ENCODE peak calls at places on chromosomes 13 and 19, in ten cellular contexts. One of them, this sample, is unnamed.

GRCh38 chr19:44840811-44841210 is 5.3 kb upstream of the NECTIN2 start:
- DNase-seq in transverse colon: no peak
- DNase-seq in SK-N-SH: no peak
- DNase-seq in breast epithelium: no peak
- DNase-seq in K562: no peak
- DNase-seq in spleen: no peak
- DNase-seq in GM23338: no peak
- DNase-seq in GM12892: no peak
- DNase-seq in H1: no peak
- DNase-seq in Panc1: no peak
- DNase-seq in this sample: no peak

GRCh38 chr19:12838893-12839656 is 760 bp downstream of the MAST1 start:
- DNase-seq in transverse colon: no peak
- DNase-seq in SK-N-SH: peak
- DNase-seq in breast epithelium: no peak
- DNase-seq in K562: no peak
- DNase-seq in spleen: no peak
- DNase-seq in GM23338: no peak
- DNase-seq in GM12892: no peak
- DNase-seq in H1: no peak
- DNase-seq in Panc1: no peak
- DNase-seq in this sample: no peak

GRCh38 chr13:26867451-26868067 is 107.0 kb upstream of the GPR12 start:
- DNase-seq in transverse colon: no peak
- DNase-seq in SK-N-SH: no peak
- DNase-seq in breast epithelium: no peak
- DNase-seq in K562: peak
- DNase-seq in spleen: no peak
- DNase-seq in GM23338: peak
- DNase-seq in GM12892: no peak
- DNase-seq in H1: peak
- DNase-seq in Panc1: no peak
- DNase-seq in this sample: no peak

GRCh38 chr19:54415208-54415900 is at the start of gene TTYH1:
- DNase-seq in transverse colon: no peak
- DNase-seq in SK-N-SH: peak
- DNase-seq in breast epithelium: no peak
- DNase-seq in K562: peak
- DNase-seq in spleen: no peak
- DNase-seq in GM23338: peak
- DNase-seq in GM12892: no peak
- DNase-seq in H1: peak
- DNase-seq in Panc1: no peak
- DNase-seq in this sample: peak

GRCh38 chr19:29645911-29646310 is 19.4 kb upstream of the PLEKHF1 start:
- DNase-seq in transverse colon: no peak
- DNase-seq in SK-N-SH: no peak
- DNase-seq in breast epithelium: peak
- DNase-seq in K562: no peak
- DNase-seq in spleen: peak
- DNase-seq in GM23338: no peak
- DNase-seq in GM12892: no peak
- DNase-seq in H1: no peak
- DNase-seq in Panc1: no peak
- DNase-seq in this sample: no peak

GRCh38 chr13:26909515-26909914 is 148.9 kb upstream of the GPR12 start:
- DNase-seq in transverse colon: no peak
- DNase-seq in SK-N-SH: no peak
- DNase-seq in breast epithelium: no peak
- DNase-seq in K562: no peak
- DNase-seq in spleen: no peak
- DNase-seq in GM23338: no peak
- DNase-seq in GM12892: no peak
- DNase-seq in H1: no peak
- DNase-seq in Panc1: no peak
- DNase-seq in this sample: no peak

GRCh38 chr13:99425485-99426341 is 75.6 kb upstream of the TM9SF2 start:
- DNase-seq in transverse colon: peak
- DNase-seq in SK-N-SH: no peak
- DNase-seq in breast epithelium: no peak
- DNase-seq in K562: no peak
- DNase-seq in spleen: peak
- DNase-seq in GM23338: no peak
- DNase-seq in GM12892: peak
- DNase-seq in H1: no peak
- DNase-seq in Panc1: no peak
- DNase-seq in this sample: peak

GRCh38 chr19:54352546-54352945 is 12.2 kb downstream of the LAIR1 start:
- DNase-seq in transverse colon: no peak
- DNase-seq in SK-N-SH: no peak
- DNase-seq in breast epithelium: no peak
- DNase-seq in K562: no peak
- DNase-seq in spleen: no peak
- DNase-seq in GM23338: no peak
- DNase-seq in GM12892: no peak
- DNase-seq in H1: no peak
- DNase-seq in Panc1: no peak
- DNase-seq in this sample: no peak

GRCh38 chr19:45140144-45140503 is 20.7 kb downstream of the NKPD1 start:
- DNase-seq in transverse colon: no peak
- DNase-seq in SK-N-SH: no peak
- DNase-seq in breast epithelium: no peak
- DNase-seq in K562: no peak
- DNase-seq in spleen: no peak
- DNase-seq in GM23338: no peak
- DNase-seq in GM12892: peak
- DNase-seq in H1: no peak
- DNase-seq in Panc1: no peak
- DNase-seq in this sample: peak

GRCh38 chr13:40181203-40181845 is 485.1 kb downstream of the FOXO1 start:
- DNase-seq in transverse colon: no peak
- DNase-seq in SK-N-SH: no peak
- DNase-seq in breast epithelium: no peak
- DNase-seq in K562: peak
- DNase-seq in spleen: no peak
- DNase-seq in GM23338: no peak
- DNase-seq in GM12892: no peak
- DNase-seq in H1: no peak
- DNase-seq in Panc1: no peak
- DNase-seq in this sample: no peak

GRCh38 chr19:11164879-11165406 is 9.4 kb upstream of the SPC24 start:
- DNase-seq in transverse colon: peak
- DNase-seq in SK-N-SH: no peak
- DNase-seq in breast epithelium: no peak
- DNase-seq in K562: no peak
- DNase-seq in spleen: no peak
- DNase-seq in GM23338: no peak
- DNase-seq in GM12892: no peak
- DNase-seq in H1: no peak
- DNase-seq in Panc1: no peak
- DNase-seq in this sample: no peak

GRCh38 chr13:100707818-100708740 is 33.5 kb upstream of the TMTC4 start:
- DNase-seq in transverse colon: no peak
- DNase-seq in SK-N-SH: no peak
- DNase-seq in breast epithelium: no peak
- DNase-seq in K562: no peak
- DNase-seq in spleen: no peak
- DNase-seq in GM23338: no peak
- DNase-seq in GM12892: no peak
- DNase-seq in H1: no peak
- DNase-seq in Panc1: no peak
- DNase-seq in this sample: no peak

GRCh38 chr13:95745289-95745688 is 68.3 kb downstream of the DNAJC3 start:
- DNase-seq in transverse colon: no peak
- DNase-seq in SK-N-SH: no peak
- DNase-seq in breast epithelium: no peak
- DNase-seq in K562: no peak
- DNase-seq in spleen: no peak
- DNase-seq in GM23338: peak
- DNase-seq in GM12892: no peak
- DNase-seq in H1: no peak
- DNase-seq in Panc1: no peak
- DNase-seq in this sample: no peak

GRCh38 chr13:76667551-76667950 is 218.7 kb downstream of the KCTD12 start:
- DNase-seq in transverse colon: no peak
- DNase-seq in SK-N-SH: peak
- DNase-seq in breast epithelium: no peak
- DNase-seq in K562: no peak
- DNase-seq in spleen: no peak
- DNase-seq in GM23338: no peak
- DNase-seq in GM12892: no peak
- DNase-seq in H1: no peak
- DNase-seq in Panc1: no peak
- DNase-seq in this sample: no peak

GRCh38 chr13:48233886-48234488 is 981 bp downstream of the ITM2B start:
- DNase-seq in transverse colon: no peak
- DNase-seq in SK-N-SH: no peak
- DNase-seq in breast epithelium: no peak
- DNase-seq in K562: no peak
- DNase-seq in spleen: no peak
- DNase-seq in GM23338: peak
- DNase-seq in GM12892: no peak
- DNase-seq in H1: no peak
- DNase-seq in Panc1: no peak
- DNase-seq in this sample: no peak

GRCh38 chr13:48231948-48232347 is 1.1 kb upstream of the ITM2B start:
- DNase-seq in transverse colon: no peak
- DNase-seq in SK-N-SH: no peak
- DNase-seq in breast epithelium: no peak
- DNase-seq in K562: no peak
- DNase-seq in spleen: no peak
- DNase-seq in GM23338: no peak
- DNase-seq in GM12892: no peak
- DNase-seq in H1: no peak
- DNase-seq in Panc1: no peak
- DNase-seq in this sample: no peak

GRCh38 chr13:48231080-48231479 is 1.9 kb upstream of the ITM2B start:
- DNase-seq in transverse colon: no peak
- DNase-seq in SK-N-SH: no peak
- DNase-seq in breast epithelium: no peak
- DNase-seq in K562: no peak
- DNase-seq in spleen: no peak
- DNase-seq in GM23338: no peak
- DNase-seq in GM12892: no peak
- DNase-seq in H1: no peak
- DNase-seq in Panc1: no peak
- DNase-seq in this sample: no peak

GRCh38 chr13:48233097-48233885 is at the start of gene ITM2B:
- DNase-seq in transverse colon: peak
- DNase-seq in SK-N-SH: peak
- DNase-seq in breast epithelium: peak
- DNase-seq in K562: peak
- DNase-seq in spleen: peak
- DNase-seq in GM23338: peak
- DNase-seq in GM12892: peak
- DNase-seq in H1: peak
- DNase-seq in Panc1: no peak
- DNase-seq in this sample: peak

GRCh38 chr13:48232420-48233096 is 448 bp upstream of the ITM2B start:
- DNase-seq in transverse colon: peak
- DNase-seq in SK-N-SH: no peak
- DNase-seq in breast epithelium: no peak
- DNase-seq in K562: peak
- DNase-seq in spleen: no peak
- DNase-seq in GM23338: peak
- DNase-seq in GM12892: no peak
- DNase-seq in H1: peak
- DNase-seq in Panc1: no peak
- DNase-seq in this sample: no peak
- TF ChIP-seq POLR2AphosphoS5 in transverse colon: no peak
- TF ChIP-seq POLR2AphosphoS5 in SK-N-SH: no peak
- TF ChIP-seq POLR2AphosphoS5 in breast epithelium: no peak
- TF ChIP-seq POLR2AphosphoS5 in K562: no peak
- TF ChIP-seq POLR2AphosphoS5 in spleen: no peak
- TF ChIP-seq POLR2AphosphoS5 in GM23338: no peak
- TF ChIP-seq POLR2AphosphoS5 in GM12892: no peak
- TF ChIP-seq POLR2AphosphoS5 in H1: no peak
- TF ChIP-seq POLR2AphosphoS5 in Panc1: no peak
- TF ChIP-seq POLR2AphosphoS5 in this sample: no peak

GRCh38 chr13:79085021-79085420 is 321.0 kb downstream of the RBM26 start:
- DNase-seq in transverse colon: no peak
- DNase-seq in SK-N-SH: no peak
- DNase-seq in breast epithelium: no peak
- DNase-seq in K562: no peak
- DNase-seq in spleen: no peak
- DNase-seq in GM23338: no peak
- DNase-seq in GM12892: no peak
- DNase-seq in H1: no peak
- DNase-seq in Panc1: no peak
- DNase-seq in this sample: no peak
- TF ChIP-seq POLR2AphosphoS5 in transverse colon: no peak
- TF ChIP-seq POLR2AphosphoS5 in SK-N-SH: no peak
- TF ChIP-seq POLR2AphosphoS5 in breast epithelium: no peak
- TF ChIP-seq POLR2AphosphoS5 in K562: no peak
- TF ChIP-seq POLR2AphosphoS5 in spleen: no peak
- TF ChIP-seq POLR2AphosphoS5 in GM23338: no peak
- TF ChIP-seq POLR2AphosphoS5 in GM12892: no peak
- TF ChIP-seq POLR2AphosphoS5 in H1: no peak
- TF ChIP-seq POLR2AphosphoS5 in Panc1: no peak
- TF ChIP-seq POLR2AphosphoS5 in this sample: no peak

GRCh38 chr13:43785681-43786471 is 896 bp downstream of the ENOX1 start:
- DNase-seq in transverse colon: peak
- DNase-seq in SK-N-SH: peak
- DNase-seq in breast epithelium: peak
- DNase-seq in K562: peak
- DNase-seq in spleen: peak
- DNase-seq in GM23338: peak
- DNase-seq in GM12892: peak
- DNase-seq in H1: peak
- DNase-seq in Panc1: no peak
- DNase-seq in this sample: peak
- TF ChIP-seq POLR2AphosphoS5 in transverse colon: no peak
- TF ChIP-seq POLR2AphosphoS5 in SK-N-SH: no peak
- TF ChIP-seq POLR2AphosphoS5 in breast epithelium: no peak
- TF ChIP-seq POLR2AphosphoS5 in K562: no peak
- TF ChIP-seq POLR2AphosphoS5 in spleen: no peak
- TF ChIP-seq POLR2AphosphoS5 in GM23338: no peak
- TF ChIP-seq POLR2AphosphoS5 in GM12892: no peak
- TF ChIP-seq POLR2AphosphoS5 in H1: no peak
- TF ChIP-seq POLR2AphosphoS5 in Panc1: no peak
- TF ChIP-seq POLR2AphosphoS5 in this sample: no peak

DNA sequence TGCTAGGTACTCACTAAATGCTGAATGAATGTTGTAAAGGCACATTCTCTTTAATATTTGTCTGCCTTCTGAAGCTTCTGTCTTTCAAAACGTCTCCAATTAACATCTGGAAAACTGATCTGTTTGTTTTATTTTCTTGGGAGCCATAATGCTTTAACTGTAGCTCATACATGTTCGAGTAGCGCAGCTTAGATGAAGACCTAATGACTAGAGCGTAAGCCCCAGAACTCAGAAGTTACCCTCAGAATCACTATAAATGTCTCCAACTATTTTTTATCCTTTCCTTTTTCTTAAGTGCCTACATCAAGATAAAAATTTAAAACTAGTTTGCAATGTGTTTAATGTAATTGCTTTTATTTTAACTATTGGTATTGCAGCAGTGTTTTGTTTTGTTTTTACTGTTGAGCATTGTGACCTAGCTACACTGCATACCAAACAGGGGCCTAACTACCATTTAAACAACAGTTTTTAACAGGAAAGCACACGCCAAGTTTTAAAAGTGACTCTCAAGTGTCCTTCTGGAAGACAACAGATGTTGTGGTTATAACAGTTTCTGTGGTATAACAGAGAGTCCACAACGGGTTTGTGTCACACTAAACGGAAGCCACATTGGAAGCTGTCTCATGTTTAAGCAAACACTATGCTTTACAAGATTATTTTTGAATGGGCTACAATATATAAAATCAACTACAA is 42.0 kb downstream of the MRPL57 start:
- DNase-seq in transverse colon: no peak
- DNase-seq in SK-N-SH: no peak
- DNase-seq in breast epithelium: no peak
- DNase-seq in K562: no peak
- DNase-seq in spleen: no peak
- DNase-seq in GM23338: no peak
- DNase-seq in GM12892: no peak
- DNase-seq in H1: no peak
- DNase-seq in Panc1: no peak
- DNase-seq in this sample: no peak
- TF ChIP-seq POLR2AphosphoS5 in transverse colon: no peak
- TF ChIP-seq POLR2AphosphoS5 in SK-N-SH: no peak
- TF ChIP-seq POLR2AphosphoS5 in breast epithelium: no peak
- TF ChIP-seq POLR2AphosphoS5 in K562: no peak
- TF ChIP-seq POLR2AphosphoS5 in spleen: no peak
- TF ChIP-seq POLR2AphosphoS5 in GM23338: no peak
- TF ChIP-seq POLR2AphosphoS5 in GM12892: no peak
- TF ChIP-seq POLR2AphosphoS5 in H1: no peak
- TF ChIP-seq POLR2AphosphoS5 in Panc1: no peak
- TF ChIP-seq POLR2AphosphoS5 in this sample: no peak